ENCODE peak calls at places on chromosomes 3 and 15, in ten cellular contexts. W is breast epithelium; C is heart right ventricle; U is heart left ventricle; V is left ventricle myocardium inferior; F is Panc1; B is A673; K is cardiac muscle cell; Y is tibial artery; M is CD8-positive, alpha-beta T cell. L is an unnamed sample. For H3K4me1, the result is how much of the 10 kb centered on the place peaks cover.

GRCh38 chr3:94716326-94717018 is 653.6 kb downstream of the NSUN3 start:
- DNase-seq in M (no peak), C (no peak), F (no peak), U (no peak), K (peak), V (no peak), Y (no peak), B (no peak), W (no peak), L (no peak)

GRCh38 chr3:123489400-123490004 is 40.6 kb upstream of the ADCY5 start:
- DNase-seq in W (peak), Y (peak), V (peak), F (peak), C (peak), K (peak), B (peak), M (no peak), U (peak), L (peak)

GRCh38 chr15:48806151-48806550 is 4.7 kb downstream of the CEP152 start:
- DNase-seq in W (no peak), Y (no peak), C (peak), V (no peak), U (no peak), B (peak), F (no peak), M (no peak), K (no peak), L (peak)

GRCh38 chr3:118472586-118472985 is 562.1 kb downstream of the IGSF11 start:
- DNase-seq in F (no peak), K (no peak), V (no peak), C (no peak), B (no peak), W (no peak), U (no peak), Y (no peak), M (no peak), L (peak)

GRCh38 chr3:80233576-80233975 is 465.8 kb upstream of the ROBO1 start:
- DNase-seq in B (no peak), M (no peak), C (no peak), K (no peak), V (no peak), U (no peak), F (no peak), W (no peak), Y (no peak), L (no peak)

GRCh38 chr3:9183811-9184463 is 65.5 kb downstream of the SRGAP3 start:
- DNase-seq in B (no peak), V (no peak), W (no peak), U (no peak), M (no peak), F (no peak), K (peak), C (no peak), Y (no peak), L (no peak)

GRCh38 chr3:187630421-187630820 is 39.8 kb downstream of the SST start:
- DNase-seq in Y (no peak), M (no peak), B (no peak), K (no peak), W (no peak), F (no peak), V (no peak), C (no peak), U (no peak), L (no peak)

GRCh38 chr3:99532246-99532645 is 106.1 kb upstream of the COL8A1 start:
- DNase-seq in C (peak), F (peak), K (peak), W (no peak), V (no peak), B (peak), Y (peak), M (no peak), U (no peak), L (peak)

GRCh38 chr3:117661636-117662095 is 952.1 kb downstream of the TUSC7 start:
- DNase-seq in K (no peak), F (no peak), V (no peak), U (no peak), C (no peak), B (no peak), M (no peak), W (no peak), Y (no peak), L (no peak)

GRCh38 chr3:151990696-151991376 is 117.4 kb downstream of the SUCNR1 start:
- DNase-seq in K (no peak), W (no peak), Y (no peak), B (no peak), M (no peak), V (no peak), F (no peak), C (no peak), U (no peak), L (no peak)

GRCh38 chr3:171453175-171453868 is 6.9 kb downstream of the TNIK start:
- DNase-seq in V (no peak), U (no peak), F (no peak), B (peak), W (no peak), M (no peak), K (peak), C (no peak), Y (no peak), L (peak)

GRCh38 chr3:120093119-120093922 is 926 bp downstream of the GSK3B start:
- DNase-seq in B (peak), M (no peak), C (peak), U (peak), V (no peak), K (peak), Y (no peak), F (no peak), W (no peak), L (peak)

GRCh38 chr3:120094776-120095225 is 554 bp upstream of the GSK3B start:
- DNase-seq in Y (peak), F (peak), C (peak), V (peak), W (peak), B (peak), U (peak), K (peak), M (no peak), L (peak)

GRCh38 chr3:120093923-120094775 is at the start of gene GSK3B:
- DNase-seq in U (peak), B (peak), V (peak), Y (peak), M (peak), K (peak), F (no peak), C (no peak), W (peak), L (peak)

GRCh38 chr3:120092444-120092843 is 1.8 kb downstream of the GSK3B start:
- DNase-seq in U (no peak), K (no peak), V (no peak), F (no peak), B (no peak), M (no peak), Y (no peak), C (no peak), W (no peak), L (no peak)

GRCh38 chr3:120095226-120096165 is 1.2 kb upstream of the GSK3B start:
- DNase-seq in K (peak), V (peak), W (peak), C (peak), M (peak), F (no peak), B (peak), Y (peak), U (peak), L (peak)
- TF ChIP-seq CTCF in K (no peak), V (no peak), W (no peak), C (no peak), M (no peak), F (no peak), B (no peak), Y (no peak), U (no peak), L (no peak)

GRCh38 chr3:13655074-13655913 is 106.4 kb downstream of the FBLN2 start:
- DNase-seq in U (no peak), Y (no peak), K (peak), F (no peak), V (peak), W (no peak), B (peak), C (peak), M (no peak), L (peak)
- H3K4me1 ChIP-seq in U (under half), Y (under half), K (under half), F (under half), V (under half), W (under half), B (under half), C (under half), M (under half), L (under half)

GRCh38 chr15:59300618-59301139 is 72.0 kb downstream of the MYO1E start:
- DNase-seq in Y (peak), F (no peak), W (no peak), K (no peak), M (no peak), V (no peak), U (no peak), C (no peak), B (no peak), L (no peak)
- H3K4me3 ChIP-seq in Y (peak), F (peak), W (no peak), K (no peak), M (no peak), V (peak), U (no peak), C (no peak), B (no peak), L (no peak)

GRCh38 chr15:47333758-47334157 is 383.5 kb upstream of the SEMA6D start:
- DNase-seq in U (no peak), K (no peak), B (no peak), Y (no peak), M (no peak), C (no peak), V (no peak), W (no peak), F (no peak), L (no peak)
- TF ChIP-seq CTCF in U (no peak), K (no peak), B (no peak), Y (no peak), M (no peak), C (no peak), V (no peak), W (no peak), F (no peak), L (no peak)

DNA sequence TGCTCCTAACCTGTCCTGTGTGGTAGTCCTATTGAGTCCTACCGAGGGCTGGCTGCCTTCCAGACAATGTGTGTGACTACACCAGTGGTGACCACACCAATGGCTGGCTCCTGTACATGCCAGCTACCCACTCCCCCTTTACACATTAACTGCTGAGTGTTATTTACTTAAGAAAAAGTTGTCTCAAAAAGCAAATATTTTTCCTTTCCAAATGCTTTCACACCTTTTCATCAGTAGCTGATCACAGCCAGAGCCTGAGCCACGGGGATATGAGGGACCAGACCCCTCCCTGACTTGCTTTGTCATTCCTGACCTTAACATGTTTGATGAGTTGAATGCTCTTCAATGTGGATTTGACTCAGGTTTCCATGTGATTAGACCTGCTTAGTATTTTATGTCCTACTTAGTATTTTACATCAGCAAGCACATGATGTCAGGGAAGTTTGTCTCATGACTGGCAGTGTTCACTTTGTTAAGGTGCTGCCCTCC is 29.6 kb upstream of the GREM1 start:
- DNase-seq in M (no peak), U (no peak), F (peak), C (no peak), B (no peak), W (no peak), V (no peak), Y (no peak), K (no peak), L (peak)
- H3K4me1 ChIP-seq in M (under half), U (under half), F (under half), C (under half), B (under half), W (under half), V (under half), Y (under half), K (under half), L (under half)

DNA sequence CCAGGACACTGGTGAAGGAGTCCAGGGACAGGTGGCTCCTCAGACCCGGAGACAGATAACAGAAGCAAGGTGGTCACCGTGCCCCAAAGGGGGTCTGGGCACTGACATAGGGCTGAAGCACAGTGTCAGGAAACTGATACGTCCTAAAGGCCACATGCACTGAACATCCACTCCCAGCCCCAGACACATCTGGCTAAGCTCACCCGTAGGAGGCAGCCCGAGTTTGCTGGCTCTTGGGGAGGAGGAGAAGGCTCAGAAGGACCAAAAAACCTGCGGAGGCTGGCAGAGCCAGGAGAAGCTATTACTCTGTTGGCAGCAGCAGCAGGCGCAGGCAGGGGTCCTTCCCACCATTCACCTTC is 1.2 kb downstream of the CACNA2D2 start:
- DNase-seq in K (no peak), F (no peak), C (no peak), M (no peak), Y (no peak), W (no peak), U (no peak), V (no peak), B (no peak), L (no peak)
- H3K4me3 ChIP-seq in K (peak), F (no peak), C (no peak), M (peak), Y (peak), W (no peak), U (no peak), V (peak), B (no peak), L (peak)

L was measured in BE2C.